ENCODE peak calls at places on chromosome 7, in six cellular contexts. Q, H, C, F, K and X are unnamed samples.
A peak's percentile ranks its signal among the peaks of the same experiment; 100 is the strongest.

GRCh38 chr7:52463341-52463740 is 572.1 kb upstream of the POM121L12 start:
- DNase-seq in Q (no peak), H (no peak), C (no peak), F (no peak), K (no peak), X (no peak)

GRCh38 chr7:41241641-41242040 is 461.2 kb downstream of the INHBA start:
- DNase-seq in Q (no peak), H (no peak), C (no peak), F (no peak), K (no peak), X (no peak)

GRCh38 chr7:19491821-19492452 is 216.9 kb downstream of the POLR1F start:
- DNase-seq in Q (no peak), H (no peak), C (no peak), F (no peak), K (no peak), X (no peak)

GRCh38 chr7:55145606-55146005 is 126.8 kb downstream of the EGFR start:
- DNase-seq in Q (no peak), H (no peak), C (no peak), F (peak; percentile 25), K (no peak), X (no peak)

GRCh38 chr7:27992092-27992491 is 188.5 kb downstream of the JAZF1 start:
- DNase-seq in Q (no peak), H (no peak), C (no peak), F (no peak), K (no peak), X (no peak)

GRCh38 chr7:16099302-16099832 is 322.0 kb downstream of the CRPPA start:
- DNase-seq in Q (no peak), H (no peak), C (no peak), F (no peak), K (no peak), X (no peak)

GRCh38 chr7:56026538-56026937 is 24.7 kb downstream of the PSPH start:
- DNase-seq in Q (no peak), H (no peak), C (no peak), F (no peak), K (no peak), X (no peak)

GRCh38 chr7:26440993-26441636 is 149.5 kb downstream of the SNX10 start:
- DNase-seq in Q (no peak), H (no peak), C (no peak), F (no peak), K (no peak), X (no peak)

GRCh38 chr7:106568680-106569499 is 92.1 kb downstream of the CCDC71L start:
- DNase-seq in Q (no peak), H (no peak), C (no peak), F (no peak), K (no peak), X (no peak)
- TF ChIP-seq CTCF in Q (no peak), H (no peak), C (no peak), F (no peak), K (no peak), X (no peak)

GRCh38 chr7:137956591-137956990 is 45.3 kb downstream of the CREB3L2 start:
- DNase-seq in Q (no peak), H (no peak), C (no peak), F (no peak), K (no peak), X (no peak)
- H3K4me1 ChIP-seq in Q (peaks cover 26% of the 10 kb centered on the region), H (peaks cover 9% of the 10 kb centered on the region), C (peaks cover 7% of the 10 kb centered on the region), F (peaks cover 35% of the 10 kb centered on the region), K (peaks cover 16% of the 10 kb centered on the region), X (peaks cover 29% of the 10 kb centered on the region)

DNA sequence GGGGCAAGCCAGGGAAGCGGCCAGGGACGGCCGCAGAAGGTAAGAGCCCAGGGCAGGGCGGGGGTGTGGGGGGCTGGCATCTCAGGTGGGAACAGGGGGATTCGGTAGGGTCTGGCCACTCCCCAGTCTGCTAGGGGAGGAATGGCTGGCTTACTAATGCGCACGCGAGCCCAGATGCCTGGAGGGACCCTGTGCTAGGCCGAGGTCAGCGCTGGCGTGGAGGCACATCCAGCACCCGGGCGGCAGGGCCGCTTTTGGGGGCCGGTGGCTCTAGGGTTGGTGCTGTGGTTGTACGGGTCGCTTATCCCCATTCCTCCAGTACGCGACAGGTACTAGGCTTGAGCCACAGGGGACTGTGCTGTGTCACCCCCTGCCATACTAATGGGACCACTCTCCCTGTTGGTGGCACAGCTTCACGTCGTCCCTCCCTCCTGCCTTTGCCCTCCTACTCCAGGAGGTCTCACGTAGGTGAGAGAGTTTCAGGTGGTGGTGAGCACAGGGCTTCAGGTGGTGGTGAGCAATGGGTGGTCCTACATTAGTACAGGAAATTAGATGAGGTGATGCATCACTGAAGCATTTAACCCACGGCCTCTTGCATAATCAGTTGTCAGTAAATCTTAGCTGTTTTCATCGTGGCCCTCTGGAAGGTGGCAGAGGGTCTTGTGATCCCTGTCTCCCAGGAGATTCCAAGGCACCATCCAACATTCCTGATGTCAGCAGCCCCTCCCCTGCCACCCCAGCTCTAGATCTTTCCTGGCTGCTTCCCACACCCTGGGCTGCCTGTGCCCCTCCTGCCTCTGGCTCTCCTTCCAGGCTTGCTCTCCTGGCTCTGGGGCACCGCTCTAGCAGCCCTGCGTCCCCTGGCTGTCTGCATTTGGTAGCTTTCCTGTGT is 981 bp downstream of the AEBP1 start:
- DNase-seq in Q (peak; percentile 75), H (peak; percentile 60), C (no peak), F (peak; percentile 63), K (peak; percentile 47), X (no peak)
- H3K4me3 ChIP-seq in Q (peak overlapping the region; percentile 71), H (peak overlapping the region; percentile 56), C (peak overlapping the region; percentile 58), F (peak overlapping the region; percentile 48), K (peak overlapping the region; percentile 41), X (no peak overlapping the region)

DNA sequence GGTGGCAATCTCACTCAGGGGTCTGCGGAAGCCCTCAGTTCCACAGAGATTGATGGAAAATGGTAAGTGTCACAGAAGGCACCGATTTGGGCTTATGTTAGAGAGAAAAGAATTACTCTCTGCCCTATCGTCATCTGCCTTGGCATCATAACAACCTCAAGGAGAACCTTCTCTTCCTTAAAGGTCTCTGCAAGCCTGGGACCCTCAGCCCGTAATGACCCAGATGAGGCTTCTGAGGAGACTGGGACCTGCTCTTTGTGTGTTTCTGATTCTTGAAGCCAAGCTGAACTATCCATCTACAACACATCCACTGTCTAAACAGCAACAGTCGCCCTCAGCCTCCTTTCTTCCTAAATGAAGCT is 263.1 kb upstream of the AOAH start:
- DNase-seq in Q (no peak), H (no peak), C (no peak), F (no peak), K (no peak), X (no peak)
- TF ChIP-seq CTCF in Q (no peak), H (no peak), C (no peak), F (no peak), K (no peak), X (peak; percentile 57)

GRCh38 chr7:47836513-47837202 is 111.6 kb downstream of the PKD1L1 start:
- DNase-seq in Q (no peak), H (no peak), C (no peak), F (no peak), K (no peak), X (no peak)

GRCh38 chr7:47836080-47836479 is 112.2 kb downstream of the PKD1L1 start:
- DNase-seq in Q (no peak), H (no peak), C (no peak), F (no peak), K (no peak), X (no peak)

GRCh38 chr7:47832105-47832715 is 116.1 kb downstream of the PKD1L1 start:
- DNase-seq in Q (no peak), H (no peak), C (no peak), F (no peak), K (no peak), X (no peak)

GRCh38 chr7:47830015-47830414 is 118.3 kb downstream of the PKD1L1 start:
- DNase-seq in Q (no peak), H (no peak), C (no peak), F (no peak), K (no peak), X (no peak)

DNA sequence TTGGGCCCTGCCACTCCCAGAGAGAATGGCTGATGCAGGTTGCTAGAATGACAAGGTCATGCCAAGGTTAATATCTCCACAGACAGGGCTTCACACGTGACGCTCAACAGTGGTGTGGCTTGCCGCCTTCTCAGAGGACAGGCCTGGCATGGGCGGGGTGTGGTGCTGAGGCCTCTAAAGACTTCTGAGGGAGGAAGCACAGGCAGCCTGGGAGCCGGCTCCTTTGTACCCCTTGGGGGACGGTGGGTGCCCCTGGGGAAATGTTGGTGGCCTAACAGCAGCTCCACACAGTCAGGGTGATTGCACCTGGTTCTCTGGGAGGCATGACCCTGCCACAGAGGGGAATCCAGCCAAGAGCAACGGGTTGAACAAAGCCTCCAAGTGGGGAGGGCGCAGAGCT is 115.1 kb downstream of the PKD1L1 start:
- DNase-seq in Q (no peak), H (no peak), C (no peak), F (no peak), K (no peak), X (no peak)
- H3K4me1 ChIP-seq in Q (no peaks in the 10 kb centered on the region), H (no peaks in the 10 kb centered on the region), C (no peaks in the 10 kb centered on the region), F (peaks cover 6% of the 10 kb centered on the region), K (no peaks in the 10 kb centered on the region), X (no peaks in the 10 kb centered on the region)